ENCODE peak calls at places on chromosomes 3 and 15, in four cellular contexts. I is ovary, X is breast epithelium, W is foreskin fibroblast. T is an unnamed sample.

GRCh38 chr3:54211097-54211496 is 88.7 kb downstream of the CACNA2D3 start:
- DNase-seq in X (no peak), I (no peak), W (no peak), T (no peak)

GRCh38 chr15:26531489-26531888 is 241.4 kb downstream of the GABRB3 start:
- DNase-seq in X (no peak), I (no peak), W (no peak), T (no peak)

GRCh38 chr3:141686477-141687280 is 51.4 kb upstream of the RNF7 start:
- DNase-seq in I (peak), W (peak), X (no peak), T (no peak)

GRCh38 chr3:174822320-174822719 is 36.8 kb upstream of the NAALADL2 start:
- DNase-seq in I (no peak), X (no peak), W (peak), T (no peak)

GRCh38 chr3:39783730-39784129 is 25.7 kb upstream of the MYRIP start:
- DNase-seq in X (no peak), I (no peak), W (no peak), T (no peak)

GRCh38 chr3:55521086-55522060 is 34.3 kb upstream of the WNT5A start:
- DNase-seq in I (no peak), X (no peak), W (peak), T (no peak)

GRCh38 chr3:189737071-189737470 is 105.9 kb downstream of the TP63 start:
- DNase-seq in X (no peak), I (no peak), W (no peak), T (no peak)

GRCh38 chr3:130963878-130964277 is 62.7 kb downstream of the ASTE1 start:
- DNase-seq in X (no peak), W (peak), I (no peak), T (no peak)

GRCh38 chr3:72690646-72691045 is 157.6 kb downstream of the SHQ1 start:
- DNase-seq in I (no peak), W (no peak), X (no peak), T (no peak)

GRCh38 chr3:46517016-46517770 is 19.4 kb downstream of the RTP3 start:
- DNase-seq in X (no peak), W (peak), I (no peak), T (no peak)

GRCh38 chr3:183548262-183548769 is 7.2 kb downstream of the KLHL6 start:
- DNase-seq in W (peak), I (no peak), X (no peak), T (no peak)

GRCh38 chr3:107208100-107208499 is 169.1 kb upstream of the CCDC54 start:
- DNase-seq in X (no peak), I (no peak), W (peak), T (no peak)

GRCh38 chr3:196843435-196844110 is 24.1 kb upstream of the SENP5 start:
- DNase-seq in W (no peak), I (no peak), X (no peak), T (no peak)

GRCh38 chr3:126194713-126195305 is 14.4 kb upstream of the ALDH1L1 start:
- DNase-seq in W (no peak), X (no peak), I (no peak), T (no peak)

GRCh38 chr3:102682761-102683160 is 247.9 kb downstream of the ZPLD1 start:
- DNase-seq in I (no peak), W (no peak), X (no peak), T (no peak)

GRCh38 chr15:22794063-22794462 is 7.6 kb downstream of the NIPA1 start:
- DNase-seq in I (no peak), W (no peak), X (no peak), T (no peak)

GRCh38 chr3:110667216-110667615 is 404.4 kb upstream of the NECTIN3 start:
- DNase-seq in I (no peak), X (no peak), W (no peak), T (no peak)

GRCh38 chr3:89145995-89146394 is 38.6 kb downstream of the EPHA3 start:
- DNase-seq in I (no peak), X (no peak), W (peak), T (peak)

GRCh38 chr3:26308454-26308853 is 314.1 kb upstream of the LRRC3B start:
- DNase-seq in X (no peak), W (no peak), I (no peak), T (no peak)

GRCh38 chr3:193822492-193823220 is 229.6 kb downstream of the OPA1 start:
- DNase-seq in W (no peak), X (no peak), I (no peak), T (no peak)

GRCh38 chr15:70351941-70352774 is 254.4 kb upstream of the TLE3 start:
- DNase-seq in W (no peak), I (no peak), X (no peak), T (no peak)

GRCh38 chr3:58009026-58009748 is 965 bp downstream of the FLNB start:
- DNase-seq in I (peak), X (no peak), W (no peak), T (no peak)

GRCh38 chr15:70852501-70853269 is 1.3 kb downstream of the LARP6 start:
- DNase-seq in I (no peak), X (no peak), W (peak), T (no peak)

GRCh38 chr3:190996376-190996775 is 133.9 kb upstream of the GMNC start:
- DNase-seq in X (no peak), I (no peak), W (peak), T (no peak)

GRCh38 chr3:187737401-187738088 is 7.7 kb downstream of the BCL6 start:
- DNase-seq in W (peak), X (peak), I (peak), T (peak)

GRCh38 chr15:74300057-74300620 is 64.0 kb downstream of the CCDC33 start:
- DNase-seq in W (no peak), X (no peak), I (no peak), T (no peak)

GRCh38 chr3:23807161-23808015 is 1.6 kb downstream of the UBE2E1 start:
- DNase-seq in X (no peak), I (no peak), W (peak), T (no peak)

GRCh38 chr3:64104691-64105101 is 81.4 kb upstream of the PSMD6 start:
- DNase-seq in W (peak), I (no peak), X (no peak), T (no peak)

GRCh38 chr3:94811836-94812235 is 749.0 kb downstream of the NSUN3 start:
- DNase-seq in W (no peak), X (no peak), I (no peak), T (no peak)

GRCh38 chr15:62896380-62896866 is 146.1 kb upstream of the TPM1 start:
- DNase-seq in X (no peak), W (no peak), I (no peak), T (no peak)

GRCh38 chr3:161096771-161097367 is 8.3 kb downstream of the B3GALNT1 start:
- DNase-seq in W (peak), X (no peak), I (no peak), T (no peak)

GRCh38 chr15:40277472-40277871 is 5.4 kb downstream of the ANKRD63 start:
- DNase-seq in X (no peak), I (no peak), W (no peak), T (no peak)

GRCh38 chr3:152121292-152121654 is 147.5 kb upstream of the MBNL1 start:
- DNase-seq in W (peak), I (no peak), X (no peak), T (no peak)

GRCh38 chr15:77482570-77482969 is 61.9 kb downstream of the HMG20A start:
- DNase-seq in I (no peak), W (peak), X (no peak), T (no peak)

GRCh38 chr3:29718661-29719065 is 437.8 kb downstream of the RBMS3 start:
- DNase-seq in W (no peak), I (no peak), X (no peak), T (no peak)

GRCh38 chr15:95563634-95564033 is 766.9 kb upstream of the NR2F2 start:
- DNase-seq in I (no peak), X (no peak), W (no peak), T (no peak)

GRCh38 chr3:46934508-46935167 is 41.9 kb downstream of the CCDC12 start:
- DNase-seq in I (peak), W (peak), X (no peak), T (no peak)

GRCh38 chr15:25852696-25853524 is 10.2 kb downstream of the ATP10A start:
- DNase-seq in X (no peak), I (no peak), W (peak), T (no peak)

GRCh38 chr15:76339302-76340197 is 3.0 kb downstream of the ISL2 start:
- DNase-seq in X (no peak), W (peak), I (no peak), T (no peak)

GRCh38 chr15:81358248-81358647 is 15.8 kb downstream of the TMC3 start:
- DNase-seq in W (no peak), X (no peak), I (no peak), T (no peak)

GRCh38 chr15:81356252-81356651 is 17.8 kb downstream of the TMC3 start:
- DNase-seq in W (no peak), X (no peak), I (no peak), T (no peak)

GRCh38 chr15:81360491-81360890 is 13.5 kb downstream of the TMC3 start:
- DNase-seq in W (no peak), I (no peak), X (no peak), T (no peak)

GRCh38 chr15:81361891-81362290 is 12.1 kb downstream of the TMC3 start:
- DNase-seq in W (no peak), I (no peak), X (no peak), T (no peak)

GRCh38 chr15:81357178-81357686 is 16.8 kb downstream of the TMC3 start:
- DNase-seq in X (no peak), W (no peak), I (no peak), T (no peak)
- TF ChIP-seq CTCF in X (no peak), W (no peak), I (no peak), T (no peak)

GRCh38 chr3:155872904-155873646 is 2.6 kb downstream of the GMPS start:
- DNase-seq in W (no peak), X (no peak), I (no peak), T (no peak)
- H3K4me3 ChIP-seq in W (peak), X (no peak), I (no peak), T (peak)

DNA sequence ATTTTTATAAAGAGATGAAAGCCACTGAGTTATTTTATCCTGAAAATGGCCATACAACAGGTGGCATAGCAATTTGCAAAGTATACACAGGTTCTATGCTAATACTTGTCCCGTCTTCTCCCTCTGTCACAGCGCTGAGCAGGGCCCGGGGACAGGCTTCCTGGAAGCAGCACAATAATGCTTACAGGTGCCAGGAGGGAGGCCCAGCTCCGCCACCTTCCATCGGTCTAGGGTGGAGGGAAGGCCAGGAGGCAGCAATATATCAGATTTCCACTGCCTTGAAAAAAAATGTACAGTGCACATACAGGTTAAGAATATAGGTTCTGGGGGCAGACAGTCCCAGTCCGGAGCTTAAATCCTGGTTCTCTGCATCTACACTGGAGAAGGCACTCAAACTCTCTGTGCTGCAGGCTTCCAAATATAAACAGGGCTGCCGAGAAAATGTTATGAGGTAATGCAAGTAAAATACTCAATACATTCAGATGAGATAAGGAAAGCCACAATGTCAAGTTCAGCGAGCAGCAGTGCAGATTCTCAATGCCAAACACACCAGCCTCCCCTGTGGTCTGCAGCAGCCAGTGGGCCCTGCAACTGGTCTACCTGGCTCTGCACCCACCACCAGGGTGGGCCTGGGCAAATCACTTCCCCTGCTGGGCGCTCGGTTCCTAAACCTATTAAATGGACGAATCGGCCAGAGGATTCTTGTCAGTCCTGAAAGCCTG is 189.6 kb downstream of the XXYLT1 start:
- DNase-seq in I (no peak), W (no peak), X (no peak), T (no peak)
- TF ChIP-seq CTCF in I (no peak), W (no peak), X (no peak), T (no peak)

GRCh38 chr3:37625051-37625450 is 236.6 kb upstream of the CTDSPL start:
- DNase-seq in X (no peak), I (no peak), W (no peak), T (no peak)

GRCh38 chr3:37625690-37626089 is 236.0 kb upstream of the CTDSPL start:
- DNase-seq in I (no peak), W (no peak), X (no peak), T (no peak)

GRCh38 chr3:37624276-37624675 is 237.4 kb upstream of the CTDSPL start:
- DNase-seq in X (no peak), I (no peak), W (no peak), T (no peak)

GRCh38 chr3:37621771-37622170 is 239.9 kb upstream of the CTDSPL start:
- DNase-seq in X (no peak), W (no peak), I (no peak), T (no peak)

GRCh38 chr3:37622999-37623883 is 238.4 kb upstream of the CTDSPL start:
- DNase-seq in X (no peak), I (no peak), W (no peak), T (no peak)
- H3K4me3 ChIP-seq in X (peak), I (no peak), W (no peak), T (peak)

GRCh38 chr15:29541309-29541708 is 271.7 kb upstream of the NSMCE3 start:
- DNase-seq in I (no peak), X (no peak), W (no peak), T (no peak)
- TF ChIP-seq CTCF in I (no peak), X (no peak), W (no peak), T (no peak)